ENCODE peak calls at places on chromosome 15, in eight cellular contexts. One of them, this sample, is unnamed.

GRCh38 chr15:99764521-99764920 is 31.3 kb upstream of the LYSMD4 start:
- DNase-seq in neural progenitor cell: no peak
- DNase-seq in lower leg skin: no peak
- DNase-seq in astrocyte of the spinal cord: no peak
- DNase-seq in endothelial cell of umbilical vein: no peak
- DNase-seq in CD14-positive monocyte: no peak
- DNase-seq in IMR-90: no peak
- DNase-seq in GM20000: no peak
- DNase-seq in this sample: no peak

GRCh38 chr15:31605467-31605931 is 278.9 kb downstream of the KLF13 start:
- DNase-seq in neural progenitor cell: peak
- DNase-seq in lower leg skin: no peak
- DNase-seq in astrocyte of the spinal cord: peak
- DNase-seq in endothelial cell of umbilical vein: no peak
- DNase-seq in CD14-positive monocyte: no peak
- DNase-seq in IMR-90: peak
- DNase-seq in GM20000: no peak
- DNase-seq in this sample: peak

GRCh38 chr15:89364741-89365450 is 30.3 kb upstream of the POLG start:
- DNase-seq in neural progenitor cell: peak
- DNase-seq in lower leg skin: no peak
- DNase-seq in astrocyte of the spinal cord: no peak
- DNase-seq in endothelial cell of umbilical vein: no peak
- DNase-seq in CD14-positive monocyte: no peak
- DNase-seq in IMR-90: no peak
- DNase-seq in GM20000: no peak
- DNase-seq in this sample: no peak

GRCh38 chr15:58396181-58396580 is 35.6 kb upstream of the LIPC start:
- DNase-seq in neural progenitor cell: no peak
- DNase-seq in lower leg skin: no peak
- DNase-seq in astrocyte of the spinal cord: peak
- DNase-seq in endothelial cell of umbilical vein: no peak
- DNase-seq in CD14-positive monocyte: no peak
- DNase-seq in IMR-90: peak
- DNase-seq in GM20000: no peak
- DNase-seq in this sample: peak

GRCh38 chr15:101169457-101170071 is 82.3 kb downstream of the CHSY1 start:
- DNase-seq in neural progenitor cell: no peak
- DNase-seq in lower leg skin: no peak
- DNase-seq in astrocyte of the spinal cord: peak
- DNase-seq in endothelial cell of umbilical vein: no peak
- DNase-seq in CD14-positive monocyte: no peak
- DNase-seq in IMR-90: peak
- DNase-seq in GM20000: no peak
- DNase-seq in this sample: no peak

GRCh38 chr15:78256044-78256437 is 8.3 kb upstream of the DNAJA4 start:
- DNase-seq in neural progenitor cell: no peak
- DNase-seq in lower leg skin: no peak
- DNase-seq in astrocyte of the spinal cord: no peak
- DNase-seq in endothelial cell of umbilical vein: no peak
- DNase-seq in CD14-positive monocyte: no peak
- DNase-seq in IMR-90: no peak
- DNase-seq in GM20000: no peak
- DNase-seq in this sample: no peak

GRCh38 chr15:50907866-50908208 is 646 bp upstream of the AP4E1 start:
- DNase-seq in neural progenitor cell: peak
- DNase-seq in lower leg skin: peak
- DNase-seq in astrocyte of the spinal cord: peak
- DNase-seq in endothelial cell of umbilical vein: peak
- DNase-seq in CD14-positive monocyte: peak
- DNase-seq in IMR-90: peak
- DNase-seq in GM20000: peak
- DNase-seq in this sample: peak

GRCh38 chr15:88649286-88649733 is 10.5 kb downstream of the ISG20 start:
- DNase-seq in neural progenitor cell: no peak
- DNase-seq in lower leg skin: no peak
- DNase-seq in astrocyte of the spinal cord: peak
- DNase-seq in endothelial cell of umbilical vein: peak
- DNase-seq in CD14-positive monocyte: no peak
- DNase-seq in IMR-90: peak
- DNase-seq in GM20000: peak
- DNase-seq in this sample: peak

GRCh38 chr15:79008666-79009065 is 63.8 kb upstream of the CTSH start:
- DNase-seq in neural progenitor cell: peak
- DNase-seq in lower leg skin: no peak
- DNase-seq in astrocyte of the spinal cord: no peak
- DNase-seq in endothelial cell of umbilical vein: no peak
- DNase-seq in CD14-positive monocyte: no peak
- DNase-seq in IMR-90: no peak
- DNase-seq in GM20000: no peak
- DNase-seq in this sample: no peak

GRCh38 chr15:60745469-60745971 is 266.6 kb upstream of the ICE2 start:
- DNase-seq in neural progenitor cell: no peak
- DNase-seq in lower leg skin: no peak
- DNase-seq in astrocyte of the spinal cord: peak
- DNase-seq in endothelial cell of umbilical vein: no peak
- DNase-seq in CD14-positive monocyte: no peak
- DNase-seq in IMR-90: peak
- DNase-seq in GM20000: no peak
- DNase-seq in this sample: no peak

GRCh38 chr15:74381481-74381880 is 14.0 kb upstream of the CYP11A1 start:
- DNase-seq in neural progenitor cell: no peak
- DNase-seq in lower leg skin: no peak
- DNase-seq in astrocyte of the spinal cord: no peak
- DNase-seq in endothelial cell of umbilical vein: no peak
- DNase-seq in CD14-positive monocyte: peak
- DNase-seq in IMR-90: no peak
- DNase-seq in GM20000: no peak
- DNase-seq in this sample: no peak

GRCh38 chr15:40953713-40954074 is 423 bp downstream of the CHAC1 start:
- DNase-seq in neural progenitor cell: peak
- DNase-seq in lower leg skin: no peak
- DNase-seq in astrocyte of the spinal cord: no peak
- DNase-seq in endothelial cell of umbilical vein: no peak
- DNase-seq in CD14-positive monocyte: no peak
- DNase-seq in IMR-90: no peak
- DNase-seq in GM20000: no peak
- DNase-seq in this sample: no peak

GRCh38 chr15:74917676-74918075 is 11.0 kb upstream of the FAM219B start:
- DNase-seq in neural progenitor cell: no peak
- DNase-seq in lower leg skin: no peak
- DNase-seq in astrocyte of the spinal cord: no peak
- DNase-seq in endothelial cell of umbilical vein: no peak
- DNase-seq in CD14-positive monocyte: no peak
- DNase-seq in IMR-90: peak
- DNase-seq in GM20000: no peak
- DNase-seq in this sample: no peak

GRCh38 chr15:50225897-50226296 is 39.6 kb downstream of the HDC start:
- DNase-seq in neural progenitor cell: no peak
- DNase-seq in lower leg skin: no peak
- DNase-seq in astrocyte of the spinal cord: no peak
- DNase-seq in endothelial cell of umbilical vein: no peak
- DNase-seq in CD14-positive monocyte: no peak
- DNase-seq in IMR-90: no peak
- DNase-seq in GM20000: no peak
- DNase-seq in this sample: no peak

GRCh38 chr15:70488941-70489848 is 274.2 kb downstream of the UACA start:
- DNase-seq in neural progenitor cell: no peak
- DNase-seq in lower leg skin: no peak
- DNase-seq in astrocyte of the spinal cord: no peak
- DNase-seq in endothelial cell of umbilical vein: no peak
- DNase-seq in CD14-positive monocyte: no peak
- DNase-seq in IMR-90: no peak
- DNase-seq in GM20000: no peak
- DNase-seq in this sample: no peak

GRCh38 chr15:70486451-70487379 is 276.6 kb downstream of the UACA start:
- DNase-seq in neural progenitor cell: no peak
- DNase-seq in lower leg skin: no peak
- DNase-seq in astrocyte of the spinal cord: peak
- DNase-seq in endothelial cell of umbilical vein: no peak
- DNase-seq in CD14-positive monocyte: peak
- DNase-seq in IMR-90: peak
- DNase-seq in GM20000: peak
- DNase-seq in this sample: peak

GRCh38 chr15:70486012-70486411 is 277.3 kb downstream of the UACA start:
- DNase-seq in neural progenitor cell: no peak
- DNase-seq in lower leg skin: no peak
- DNase-seq in astrocyte of the spinal cord: no peak
- DNase-seq in endothelial cell of umbilical vein: no peak
- DNase-seq in CD14-positive monocyte: no peak
- DNase-seq in IMR-90: no peak
- DNase-seq in GM20000: no peak
- DNase-seq in this sample: no peak

GRCh38 chr15:70487380-70487725 is 276.0 kb downstream of the UACA start:
- DNase-seq in neural progenitor cell: no peak
- DNase-seq in lower leg skin: no peak
- DNase-seq in astrocyte of the spinal cord: no peak
- DNase-seq in endothelial cell of umbilical vein: no peak
- DNase-seq in CD14-positive monocyte: peak
- DNase-seq in IMR-90: no peak
- DNase-seq in GM20000: peak
- DNase-seq in this sample: no peak

DNA sequence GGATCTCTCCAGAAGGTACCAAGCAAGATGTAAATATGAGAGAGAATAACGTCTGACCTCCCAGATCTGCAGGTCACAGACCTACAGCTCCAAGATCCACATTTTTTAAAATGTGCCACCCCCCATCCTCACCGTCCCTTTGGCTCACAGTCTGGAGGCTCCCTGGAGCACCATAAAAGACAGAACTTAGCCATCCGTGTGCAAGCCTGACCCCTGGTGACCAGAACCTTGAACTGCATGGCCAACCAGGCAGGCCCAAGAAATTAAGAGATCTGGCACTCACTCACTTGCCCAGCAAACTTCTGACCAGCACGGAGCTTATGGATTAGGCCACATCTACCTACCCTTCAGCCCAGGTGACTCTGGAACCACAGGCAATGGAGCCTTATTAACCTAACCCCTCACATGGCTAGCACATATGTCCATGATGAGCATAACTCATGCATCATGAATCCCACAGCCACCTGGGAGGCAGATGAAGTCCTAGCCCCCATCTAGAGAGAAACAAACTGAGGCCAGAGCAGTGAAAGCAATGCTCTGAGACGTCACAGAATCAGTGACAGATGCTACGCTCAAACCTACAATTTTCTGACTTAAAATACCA is 275.3 kb downstream of the UACA start:
- DNase-seq in neural progenitor cell: peak
- DNase-seq in lower leg skin: peak
- DNase-seq in astrocyte of the spinal cord: peak
- DNase-seq in endothelial cell of umbilical vein: peak
- DNase-seq in CD14-positive monocyte: peak
- DNase-seq in IMR-90: peak
- DNase-seq in GM20000: peak
- DNase-seq in this sample: peak
- TF ChIP-seq CTCF in neural progenitor cell: peak
- TF ChIP-seq CTCF in lower leg skin: no peak
- TF ChIP-seq CTCF in astrocyte of the spinal cord: peak
- TF ChIP-seq CTCF in endothelial cell of umbilical vein: peak
- TF ChIP-seq CTCF in CD14-positive monocyte: peak
- TF ChIP-seq CTCF in IMR-90: peak
- TF ChIP-seq CTCF in GM20000: peak
- TF ChIP-seq CTCF in this sample: peak

DNA sequence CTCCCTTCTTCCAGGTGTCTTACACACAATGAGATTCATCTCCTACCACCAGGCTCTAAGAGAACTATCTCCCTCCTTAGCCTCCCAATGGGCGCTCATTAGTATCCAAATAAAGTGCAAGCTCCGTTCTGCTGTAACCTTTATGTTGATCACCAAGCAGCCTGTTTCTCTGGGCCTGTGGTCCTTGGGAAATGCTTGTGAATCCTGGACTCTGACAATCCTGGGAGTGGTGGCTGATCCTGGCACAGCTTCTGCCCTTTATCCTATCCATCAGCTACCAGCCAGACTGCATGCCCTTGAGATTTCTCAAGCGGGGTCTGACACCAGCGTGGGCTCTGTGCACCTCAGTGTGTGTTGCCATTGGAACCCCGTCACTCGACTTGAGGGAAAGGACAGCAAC is 26.1 kb upstream of the USP3 start:
- DNase-seq in neural progenitor cell: no peak
- DNase-seq in lower leg skin: no peak
- DNase-seq in astrocyte of the spinal cord: no peak
- DNase-seq in endothelial cell of umbilical vein: no peak
- DNase-seq in CD14-positive monocyte: no peak
- DNase-seq in IMR-90: no peak
- DNase-seq in GM20000: no peak
- DNase-seq in this sample: no peak
- TF ChIP-seq CTCF in neural progenitor cell: no peak
- TF ChIP-seq CTCF in lower leg skin: no peak
- TF ChIP-seq CTCF in astrocyte of the spinal cord: no peak
- TF ChIP-seq CTCF in endothelial cell of umbilical vein: no peak
- TF ChIP-seq CTCF in CD14-positive monocyte: no peak
- TF ChIP-seq CTCF in IMR-90: no peak
- TF ChIP-seq CTCF in GM20000: no peak
- TF ChIP-seq CTCF in this sample: no peak

GRCh38 chr15:83011271-83012037 is at the start of gene C15orf40:
- DNase-seq in neural progenitor cell: peak
- DNase-seq in lower leg skin: peak
- DNase-seq in astrocyte of the spinal cord: peak
- DNase-seq in endothelial cell of umbilical vein: peak
- DNase-seq in CD14-positive monocyte: peak
- DNase-seq in IMR-90: peak
- DNase-seq in GM20000: peak
- DNase-seq in this sample: peak
- TF ChIP-seq CTCF in neural progenitor cell: peak
- TF ChIP-seq CTCF in lower leg skin: no peak
- TF ChIP-seq CTCF in astrocyte of the spinal cord: peak
- TF ChIP-seq CTCF in endothelial cell of umbilical vein: peak
- TF ChIP-seq CTCF in CD14-positive monocyte: no peak
- TF ChIP-seq CTCF in IMR-90: peak
- TF ChIP-seq CTCF in GM20000: peak
- TF ChIP-seq CTCF in this sample: peak

GRCh38 chr15:34621675-34622074 is 38.2 kb upstream of the GOLGA8B start:
- DNase-seq in neural progenitor cell: no peak
- DNase-seq in lower leg skin: no peak
- DNase-seq in astrocyte of the spinal cord: peak
- DNase-seq in endothelial cell of umbilical vein: peak
- DNase-seq in CD14-positive monocyte: no peak
- DNase-seq in IMR-90: peak
- DNase-seq in GM20000: no peak
- DNase-seq in this sample: peak
- TF ChIP-seq CTCF in neural progenitor cell: peak
- TF ChIP-seq CTCF in lower leg skin: no peak
- TF ChIP-seq CTCF in astrocyte of the spinal cord: peak
- TF ChIP-seq CTCF in endothelial cell of umbilical vein: peak
- TF ChIP-seq CTCF in CD14-positive monocyte: no peak
- TF ChIP-seq CTCF in IMR-90: peak
- TF ChIP-seq CTCF in GM20000: no peak
- TF ChIP-seq CTCF in this sample: peak

DNA sequence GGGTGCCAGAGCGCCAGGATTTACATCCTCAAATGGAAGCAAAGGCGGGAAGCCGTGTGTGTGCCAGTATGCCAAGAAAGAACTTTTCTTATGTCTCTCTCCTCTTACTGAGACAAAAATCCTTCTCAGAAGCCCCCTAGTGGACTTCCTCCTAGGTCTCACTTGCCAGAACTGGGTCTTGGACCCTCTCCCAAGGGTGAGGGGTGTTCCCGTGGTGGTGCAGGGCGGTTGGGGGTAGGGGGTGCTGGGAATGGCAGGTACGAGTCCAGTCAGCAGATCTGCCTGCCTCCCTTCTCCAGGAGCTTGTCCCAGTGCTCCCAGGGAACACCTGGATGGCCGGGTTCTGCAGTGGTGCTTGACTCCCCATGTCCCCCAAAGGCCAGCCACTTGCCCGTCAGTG is 52.0 kb downstream of the CORO2B start:
- DNase-seq in neural progenitor cell: no peak
- DNase-seq in lower leg skin: no peak
- DNase-seq in astrocyte of the spinal cord: no peak
- DNase-seq in endothelial cell of umbilical vein: no peak
- DNase-seq in CD14-positive monocyte: no peak
- DNase-seq in IMR-90: no peak
- DNase-seq in GM20000: no peak
- DNase-seq in this sample: no peak
- TF ChIP-seq CTCF in neural progenitor cell: peak
- TF ChIP-seq CTCF in lower leg skin: no peak
- TF ChIP-seq CTCF in astrocyte of the spinal cord: peak
- TF ChIP-seq CTCF in endothelial cell of umbilical vein: no peak
- TF ChIP-seq CTCF in CD14-positive monocyte: no peak
- TF ChIP-seq CTCF in IMR-90: peak
- TF ChIP-seq CTCF in GM20000: no peak
- TF ChIP-seq CTCF in this sample: peak